ENCODE peak calls at places on chromosomes 5 and 9, in five cellular contexts. M is H1, Q is NT2/D1, R is HepG2, I is GM12878. K is an unnamed sample.

GRCh38 chr9:114225534-114226288 is 70.4 kb downstream of the COL27A1 start:
- DNase-seq in M (no peak), Q (no peak), R (no peak), I (no peak), K (no peak)

GRCh38 chr9:7316967-7317366 is 482.6 kb downstream of the DMAC1 start:
- DNase-seq in M (no peak), Q (no peak), R (no peak), I (no peak), K (no peak)

GRCh38 chr5:178388381-178389030 is 155.9 kb upstream of the PHYKPL start:
- DNase-seq in M (no peak), Q (no peak), R (no peak), I (no peak), K (no peak)

GRCh38 chr5:170307575-170308465 is 10.2 kb upstream of the LCP2 start:
- DNase-seq in M (no peak), Q (no peak), R (no peak), I (no peak), K (no peak)

GRCh38 chr9:134545213-134546211 is 96.1 kb upstream of the COL5A1 start:
- DNase-seq in M (no peak), Q (no peak), R (no peak), I (no peak), K (no peak)

GRCh38 chr5:53069626-53070025 is 39.9 kb downstream of the MOCS2 start:
- DNase-seq in M (no peak), Q (no peak), R (no peak), I (no peak), K (no peak)

GRCh38 chr5:175847503-175847902 is 23.9 kb upstream of the CPLX2 start:
- DNase-seq in M (no peak), Q (no peak), R (peak; percentile 35), I (no peak), K (no peak)

GRCh38 chr5:40796487-40796889 is 1.7 kb downstream of the PRKAA1 start:
- DNase-seq in M (no peak), Q (no peak), R (no peak), I (no peak), K (no peak)

GRCh38 chr5:117463836-117464235 is 889.2 kb upstream of the SEMA6A start:
- DNase-seq in M (no peak), Q (no peak), R (no peak), I (no peak), K (no peak)

GRCh38 chr5:180286-180918 is 10.9 kb upstream of the LRRC14B start:
- DNase-seq in M (no peak), Q (no peak), R (no peak), I (no peak), K (no peak)

GRCh38 chr5:133859073-133859472 is 109.4 kb downstream of the C5orf15 start:
- DNase-seq in M (no peak), Q (no peak), R (no peak), I (no peak), K (no peak)

GRCh38 chr9:84170521-84171141 is 169.9 kb downstream of the SLC28A3 start:
- DNase-seq in M (no peak), Q (no peak), R (peak; percentile 45), I (no peak), K (peak; percentile 81)

GRCh38 chr5:45089870-45090269 is 281.1 kb downstream of the MRPS30 start:
- DNase-seq in M (no peak), Q (no peak), R (no peak), I (no peak), K (no peak)

GRCh38 chr5:144004751-144005150 is 165.7 kb downstream of the YIPF5 start:
- DNase-seq in M (no peak), Q (no peak), R (no peak), I (no peak), K (no peak)

GRCh38 chr5:83277953-83278352 is 193.6 kb upstream of the VCAN start:
- DNase-seq in M (no peak), Q (no peak), R (no peak), I (no peak), K (no peak)

GRCh38 chr9:77589046-77589795 is 58.9 kb downstream of the GNA14 start:
- DNase-seq in M (no peak), Q (no peak), R (no peak), I (no peak), K (no peak)

GRCh38 chr5:111548992-111549649 is 36.8 kb upstream of the STARD4 start:
- DNase-seq in M (no peak), Q (no peak), R (no peak), I (no peak), K (no peak)

GRCh38 chr5:115209279-115209678 is 39.6 kb upstream of the TRIM36 start:
- DNase-seq in M (no peak), Q (no peak), R (no peak), I (peak; percentile 95), K (no peak)

GRCh38 chr5:55936100-55936693 is 58.6 kb downstream of the IL6ST start:
- DNase-seq in M (peak; percentile 86), Q (peak; percentile 72), R (peak; percentile 65), I (no peak), K (peak; percentile 79)

GRCh38 chr5:137666109-137666850 is 69.6 kb downstream of the KLHL3 start:
- DNase-seq in M (no peak), Q (no peak), R (no peak), I (peak; percentile 58), K (no peak)

GRCh38 chr5:75286211-75286773 is 49.6 kb upstream of the ANKRD31 start:
- DNase-seq in M (no peak), Q (no peak), R (no peak), I (no peak), K (no peak)

GRCh38 chr5:145960166-145960565 is 23.8 kb downstream of the SH3RF2 start:
- DNase-seq in M (no peak), Q (no peak), R (no peak), I (no peak), K (no peak)

GRCh38 chr9:89442981-89443817 is 54.7 kb downstream of the SEMA4D start:
- DNase-seq in M (no peak), Q (no peak), R (no peak), I (no peak), K (no peak)

GRCh38 chr5:56516936-56517521 is 283.9 kb upstream of the ANKRD55 start:
- DNase-seq in M (no peak), Q (no peak), R (peak; percentile 67), I (no peak), K (no peak)

GRCh38 chr9:119722384-119722783 is 353.1 kb upstream of the BRINP1 start:
- DNase-seq in M (no peak), Q (no peak), R (no peak), I (no peak), K (no peak)

GRCh38 chr9:89660286-89660685 is 55.5 kb downstream of the GADD45G start:
- DNase-seq in M (no peak), Q (no peak), R (no peak), I (no peak), K (no peak)

GRCh38 chr5:163261647-163262269 is 175.6 kb upstream of the CCNG1 start:
- DNase-seq in M (no peak), Q (no peak), R (no peak), I (no peak), K (no peak)

GRCh38 chr9:107269681-107270080 is 13.4 kb upstream of the RAD23B start:
- DNase-seq in M (no peak), Q (no peak), R (peak; percentile 87), I (no peak), K (no peak)

GRCh38 chr5:151086905-151087360 is 6.1 kb upstream of the TNIP1 start:
- DNase-seq in M (no peak), Q (no peak), R (no peak), I (no peak), K (no peak)

GRCh38 chr9:7388755-7389154 is 410.8 kb downstream of the DMAC1 start:
- DNase-seq in M (no peak), Q (no peak), R (no peak), I (no peak), K (no peak)

GRCh38 chr9:94867281-94867841 is 140.9 kb downstream of the AOPEP start:
- DNase-seq in M (peak; percentile 13), Q (no peak), R (peak; percentile 89), I (no peak), K (peak; percentile 45)

GRCh38 chr9:81632599-81632998 is 56.7 kb downstream of the TLE1 start:
- DNase-seq in M (no peak), Q (no peak), R (no peak), I (no peak), K (no peak)

GRCh38 chr9:84139296-84140100 is 158.9 kb downstream of the RMI1 start:
- DNase-seq in M (no peak), Q (no peak), R (no peak), I (peak; percentile 30), K (no peak)

GRCh38 chr9:105833271-105833975 is 139.1 kb downstream of the TMEM38B start:
- DNase-seq in M (no peak), Q (no peak), R (no peak), I (no peak), K (no peak)

GRCh38 chr9:127014210-127014609 is 99.6 kb downstream of the RALGPS1 start:
- DNase-seq in M (no peak), Q (no peak), R (no peak), I (no peak), K (no peak)

GRCh38 chr9:71911908-71912325 is 478 bp downstream of the C9orf85 start:
- DNase-seq in M (no peak), Q (no peak), R (no peak), I (no peak), K (no peak)

GRCh38 chr5:32147236-32147635 is 26.9 kb downstream of the GOLPH3 start:
- DNase-seq in M (no peak), Q (no peak), R (no peak), I (no peak), K (no peak)

GRCh38 chr9:86706391-86706790 is 240.9 kb downstream of the GAS1 start:
- DNase-seq in M (no peak), Q (no peak), R (no peak), I (no peak), K (no peak)
- TF ChIP-seq ZNF274 in M (no peak), Q (no peak), R (no peak), I (no peak), K (no peak)

DNA sequence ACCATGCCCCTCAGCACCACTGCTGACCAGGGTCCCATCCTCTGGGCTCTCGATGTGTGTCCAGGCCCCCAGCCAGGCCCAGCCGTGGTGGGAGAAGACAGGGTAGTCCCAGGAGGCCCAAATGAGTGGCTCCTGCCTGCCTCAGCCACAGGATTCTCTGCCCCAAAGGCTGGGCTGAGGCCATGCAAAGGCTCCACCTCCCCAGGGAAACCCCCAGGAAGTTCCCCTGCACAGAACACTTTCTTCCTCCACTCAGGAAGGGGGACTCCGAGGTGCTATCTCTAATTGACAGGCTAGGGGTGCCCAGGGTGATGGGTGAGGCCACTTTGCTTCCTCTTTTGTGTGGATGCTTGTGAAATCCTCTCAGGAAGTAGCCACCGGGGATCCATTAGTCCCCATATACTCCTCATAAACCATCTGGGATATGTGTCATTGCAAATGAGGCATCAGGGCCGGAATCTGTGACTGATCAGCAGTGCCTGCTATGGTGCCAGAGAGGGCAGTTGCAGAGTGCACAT is 23.1 kb upstream of the TDRD7 start:
- DNase-seq in M (no peak), Q (no peak), R (no peak), I (peak; percentile 60), K (no peak)
- TF ChIP-seq ZNF274 in M (no peak), Q (no peak), R (no peak), I (no peak), K (no peak)

GRCh38 chr5:158162479-158162878 is 303.5 kb upstream of the CLINT1 start:
- DNase-seq in M (no peak), Q (no peak), R (no peak), I (no peak), K (no peak)
- TF ChIP-seq ZNF274 in M (no peak), Q (no peak), R (no peak), I (no peak), K (no peak)

GRCh38 chr5:27619982-27620381 is 581.6 kb upstream of the CDH9 start:
- DNase-seq in M (no peak), Q (no peak), R (no peak), I (no peak), K (no peak)
- TF ChIP-seq ZNF274 in M (no peak), Q (no peak), R (no peak), I (no peak), K (no peak)

GRCh38 chr9:24931894-24932293 is 386.2 kb upstream of the IZUMO3 start:
- DNase-seq in M (no peak), Q (no peak), R (no peak), I (no peak), K (no peak)
- TF ChIP-seq ZNF274 in M (no peak), Q (no peak), R (no peak), I (no peak), K (no peak)